ENCODE peak calls at places on chromosomes 3 and 15, in nine cellular contexts. Q is stomach, D is A549, K is sigmoid colon, M is suprapubic skin, I is HepG2, Z is tibial nerve, E is GM12878, A is esophagus muscularis mucosa. G is an unnamed sample.
A peak's percentile ranks its signal among the peaks of the same experiment; 100 is the strongest.

GRCh38 chr3:101865751-101866509 is 16.6 kb downstream of the NFKBIZ start:
- DNase-seq in Q (no peak), K (no peak), E (no peak), D (no peak), A (no peak), Z (no peak), I (no peak), M (no peak), G (no peak)

GRCh38 chr3:9890249-9891071 is at the start of gene JAGN1:
- DNase-seq in M (peak; percentile 95), I (peak; percentile 77), D (peak; percentile 93), K (peak; percentile 95), A (peak; percentile 99), Z (peak; percentile 84), Q (peak; percentile 92), E (peak; percentile 62), G (peak; percentile 86)

GRCh38 chr3:9914011-9914410 is 2.9 kb upstream of the IL17RC start:
- DNase-seq in Z (no peak), K (no peak), E (no peak), M (no peak), A (no peak), D (no peak), Q (peak; percentile 35), I (no peak), G (no peak)

GRCh38 chr3:63631670-63632069 is 20.8 kb upstream of the SNTN start:
- DNase-seq in E (no peak), D (no peak), Z (no peak), I (no peak), M (no peak), K (no peak), A (no peak), Q (no peak), G (no peak)

GRCh38 chr15:98384328-98385029 is 263.9 kb upstream of the IGF1R start:
- DNase-seq in A (no peak), I (no peak), Z (no peak), K (no peak), Q (no peak), M (no peak), D (no peak), E (no peak), G (no peak)

GRCh38 chr3:9298236-9298635 is 48.8 kb upstream of the SRGAP3 start:
- DNase-seq in Z (no peak), D (no peak), Q (no peak), E (no peak), I (no peak), K (no peak), M (no peak), A (no peak), G (no peak)

GRCh38 chr3:52153389-52154096 is 680 bp downstream of the POC1A start:
- DNase-seq in Z (no peak), A (no peak), D (peak; percentile 43), Q (no peak), E (no peak), I (peak; percentile 48), M (no peak), K (no peak), G (peak; percentile 25)

GRCh38 chr3:133643611-133644010 is 18.1 kb downstream of the TOPBP1 start:
- DNase-seq in D (no peak), A (no peak), I (no peak), K (no peak), Q (no peak), E (no peak), M (no peak), Z (no peak), G (no peak)

GRCh38 chr3:129618901-129619671 is 12.6 kb upstream of the PLXND1 start:
- DNase-seq in D (no peak), K (no peak), Q (no peak), E (no peak), I (no peak), M (no peak), Z (no peak), A (no peak), G (peak; percentile 31)

GRCh38 chr3:160001850-160002623 is 13.4 kb downstream of the IL12A start:
- DNase-seq in D (no peak), E (no peak), A (no peak), Z (no peak), M (no peak), I (no peak), K (no peak), Q (no peak), G (no peak)

GRCh38 chr3:178457506-178457905 is 78.7 kb upstream of the KCNMB2 start:
- DNase-seq in M (no peak), A (no peak), Q (no peak), K (no peak), I (no peak), Z (no peak), D (no peak), E (no peak), G (no peak)

GRCh38 chr15:32646304-32646703 is 4.8 kb downstream of the SCG5 start:
- DNase-seq in Q (no peak), K (no peak), I (no peak), D (no peak), M (no peak), A (no peak), E (no peak), Z (no peak), G (no peak)

GRCh38 chr3:134603480-134603879 is 47.3 kb downstream of the KY start:
- DNase-seq in Z (no peak), I (no peak), Q (no peak), M (no peak), D (no peak), E (no peak), K (no peak), A (no peak), G (no peak)

GRCh38 chr3:42855547-42856380 is 19.9 kb downstream of the CYP8B1 start:
- DNase-seq in E (no peak), D (no peak), M (peak; percentile 55), Q (no peak), I (peak; percentile 99), Z (no peak), A (no peak), K (no peak), G (no peak)

GRCh38 chr15:65577129-65577996 is 33.6 kb downstream of the INTS14 start:
- DNase-seq in K (no peak), E (no peak), I (no peak), M (no peak), Q (no peak), Z (no peak), A (no peak), D (no peak), G (no peak)
- TF ChIP-seq POLR2A in K (no peak), E (no peak), I (no peak), M (no peak), Q (no peak), Z (no peak), A (no peak), D (no peak), G (no peak)

DNA sequence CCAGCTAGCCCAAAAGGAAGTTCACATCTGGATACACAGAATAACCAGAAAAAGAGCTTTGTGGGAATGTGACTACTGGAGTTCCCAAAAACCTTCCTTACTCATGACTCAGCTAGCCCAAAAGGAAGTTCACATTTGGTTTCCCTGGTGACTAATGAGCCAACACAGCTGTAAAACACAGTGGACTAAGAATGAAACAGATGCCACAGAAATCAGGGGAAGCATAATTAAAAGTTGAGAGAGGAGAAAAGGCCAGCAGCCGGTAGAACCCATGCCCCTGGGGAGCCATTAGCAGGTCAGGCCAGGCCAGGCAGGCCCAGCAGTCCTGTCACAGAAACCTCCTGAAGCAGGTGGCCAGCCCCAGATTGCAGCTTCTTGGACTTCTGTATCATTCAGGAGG is 130.3 kb downstream of the GHSR start:
- DNase-seq in K (peak; percentile 73), M (no peak), Z (no peak), A (no peak), I (no peak), Q (no peak), E (peak; percentile 74), D (peak; percentile 18), G (no peak)
- TF ChIP-seq EP300 in K (no peak), M (no peak), Z (no peak), A (no peak), I (no peak), Q (no peak), E (peak; percentile 71), D (no peak), G (peak; percentile 8)

DNA sequence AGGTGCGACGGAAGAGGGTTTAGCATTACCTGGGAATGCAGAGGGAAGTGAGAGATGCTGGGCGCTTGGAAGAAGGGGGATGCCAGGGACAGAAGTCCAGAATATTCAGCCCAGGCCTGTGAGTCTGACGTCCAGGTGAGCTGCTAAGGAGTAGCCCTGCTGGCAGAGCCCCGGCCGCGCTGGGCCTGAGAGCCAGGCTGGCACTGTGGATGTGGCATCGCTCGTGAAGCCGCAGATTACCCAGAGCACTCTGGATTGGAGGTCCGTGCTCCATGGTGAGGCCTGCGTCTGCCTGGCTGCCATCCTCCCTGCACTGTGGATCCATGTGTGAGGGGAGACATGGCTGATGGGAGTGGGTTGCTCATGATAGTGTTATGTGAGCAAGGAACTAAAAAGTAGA is 14.5 kb downstream of the MAN2A2 start:
- DNase-seq in M (no peak), Q (no peak), K (no peak), Z (no peak), D (no peak), I (no peak), A (no peak), E (no peak), G (no peak)
- TF ChIP-seq POLR2A in M (no peak), Q (no peak), K (no peak), Z (no peak), D (no peak), I (no peak), A (no peak), E (no peak), G (no peak)

DNA sequence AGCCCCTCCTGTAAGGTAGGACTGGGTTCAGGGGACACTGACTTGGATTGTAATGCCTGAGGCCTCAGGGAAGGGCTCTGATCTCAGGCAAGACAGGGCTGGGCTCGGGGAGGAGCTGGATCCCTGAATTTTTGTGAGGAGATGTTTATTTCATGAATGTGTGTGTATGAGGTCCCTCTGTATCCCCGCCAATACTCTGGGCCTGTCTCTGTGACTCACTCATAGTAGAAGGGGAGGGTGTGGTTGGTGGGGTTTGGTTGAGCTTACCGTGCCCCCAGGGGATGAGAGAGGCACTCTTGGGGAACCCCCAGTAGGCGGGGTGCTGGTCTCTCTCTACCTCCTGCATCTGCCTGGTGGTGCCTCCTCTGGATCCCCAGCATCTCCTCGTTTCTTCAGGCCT is 28.1 kb downstream of the RPSA start:
- DNase-seq in D (no peak), I (no peak), M (no peak), E (no peak), Q (no peak), K (no peak), Z (no peak), A (no peak), G (no peak)
- TF ChIP-seq EP300 in D (no peak), I (no peak), M (no peak), E (no peak), Q (no peak), K (no peak), Z (no peak), A (no peak), G (no peak)